ENCODE peak calls at places on chromosomes 11 and 22, in nine cellular contexts. One of them, this sample, is unnamed.

GRCh38 chr22:42376721-42377177 is 55.5 kb downstream of the NFAM1 start:
- DNase-seq in neuronal stem cell: peak
- DNase-seq in substantia nigra: no peak
- DNase-seq in HCT116: no peak
- DNase-seq in A549: no peak
- DNase-seq in CD8-positive, alpha-beta memory T cell: no peak
- DNase-seq in body of pancreas: peak
- DNase-seq in IMR-90: peak
- DNase-seq in lower lobe of right lung: peak
- DNase-seq in this sample: no peak

GRCh38 chr11:65558785-65559509 is 788 bp upstream of the LTBP3 start:
- DNase-seq in HCT116: no peak
- DNase-seq in A549: peak
- DNase-seq in substantia nigra: peak
- DNase-seq in body of pancreas: peak
- DNase-seq in CD8-positive, alpha-beta memory T cell: no peak
- DNase-seq in neuronal stem cell: no peak
- DNase-seq in lower lobe of right lung: peak
- DNase-seq in IMR-90: peak
- DNase-seq in this sample: no peak

GRCh38 chr11:104148074-104148473 is 15.9 kb downstream of the PDGFD start:
- DNase-seq in substantia nigra: no peak
- DNase-seq in CD8-positive, alpha-beta memory T cell: no peak
- DNase-seq in neuronal stem cell: no peak
- DNase-seq in lower lobe of right lung: no peak
- DNase-seq in body of pancreas: no peak
- DNase-seq in HCT116: no peak
- DNase-seq in A549: no peak
- DNase-seq in IMR-90: peak
- DNase-seq in this sample: no peak

GRCh38 chr11:70501933-70502540 is 103.7 kb downstream of the CTTN start:
- DNase-seq in IMR-90: no peak
- DNase-seq in neuronal stem cell: no peak
- DNase-seq in substantia nigra: no peak
- DNase-seq in HCT116: no peak
- DNase-seq in CD8-positive, alpha-beta memory T cell: no peak
- DNase-seq in A549: no peak
- DNase-seq in body of pancreas: no peak
- DNase-seq in lower lobe of right lung: peak
- DNase-seq in this sample: no peak

GRCh38 chr11:12573707-12574106 is 100.5 kb upstream of the TEAD1 start:
- DNase-seq in CD8-positive, alpha-beta memory T cell: no peak
- DNase-seq in neuronal stem cell: no peak
- DNase-seq in substantia nigra: no peak
- DNase-seq in lower lobe of right lung: no peak
- DNase-seq in body of pancreas: no peak
- DNase-seq in A549: no peak
- DNase-seq in HCT116: no peak
- DNase-seq in IMR-90: no peak
- DNase-seq in this sample: no peak

GRCh38 chr11:80831374-80831773 is 1390.5 kb upstream of the TENM4 start:
- DNase-seq in substantia nigra: no peak
- DNase-seq in A549: no peak
- DNase-seq in body of pancreas: no peak
- DNase-seq in neuronal stem cell: no peak
- DNase-seq in lower lobe of right lung: no peak
- DNase-seq in CD8-positive, alpha-beta memory T cell: no peak
- DNase-seq in IMR-90: no peak
- DNase-seq in HCT116: no peak
- DNase-seq in this sample: no peak

GRCh38 chr11:117678651-117679407 is 118.2 kb downstream of the DSCAML1 start:
- DNase-seq in CD8-positive, alpha-beta memory T cell: no peak
- DNase-seq in body of pancreas: no peak
- DNase-seq in lower lobe of right lung: no peak
- DNase-seq in substantia nigra: peak
- DNase-seq in IMR-90: no peak
- DNase-seq in neuronal stem cell: no peak
- DNase-seq in HCT116: no peak
- DNase-seq in A549: no peak
- DNase-seq in this sample: no peak

GRCh38 chr22:44362249-44363040 is 49.7 kb upstream of the SHISAL1 start:
- DNase-seq in HCT116: no peak
- DNase-seq in A549: no peak
- DNase-seq in IMR-90: peak
- DNase-seq in CD8-positive, alpha-beta memory T cell: no peak
- DNase-seq in body of pancreas: no peak
- DNase-seq in lower lobe of right lung: peak
- DNase-seq in neuronal stem cell: no peak
- DNase-seq in substantia nigra: no peak
- DNase-seq in this sample: no peak

GRCh38 chr11:61332823-61333637 is at the start of the genes DDB1 and TKFC:
- DNase-seq in HCT116: peak
- DNase-seq in lower lobe of right lung: peak
- DNase-seq in substantia nigra: peak
- DNase-seq in A549: peak
- DNase-seq in neuronal stem cell: peak
- DNase-seq in IMR-90: peak
- DNase-seq in CD8-positive, alpha-beta memory T cell: peak
- DNase-seq in body of pancreas: peak
- DNase-seq in this sample: peak

GRCh38 chr11:4085575-4085974 is 9.0 kb upstream of the RRM1 start:
- DNase-seq in substantia nigra: no peak
- DNase-seq in lower lobe of right lung: no peak
- DNase-seq in CD8-positive, alpha-beta memory T cell: no peak
- DNase-seq in A549: no peak
- DNase-seq in IMR-90: no peak
- DNase-seq in body of pancreas: no peak
- DNase-seq in HCT116: no peak
- DNase-seq in neuronal stem cell: no peak
- DNase-seq in this sample: no peak

GRCh38 chr11:118791961-118792578 is 1.1 kb upstream of the DDX6 start:
- DNase-seq in substantia nigra: no peak
- DNase-seq in A549: peak
- DNase-seq in HCT116: no peak
- DNase-seq in lower lobe of right lung: peak
- DNase-seq in body of pancreas: peak
- DNase-seq in neuronal stem cell: peak
- DNase-seq in CD8-positive, alpha-beta memory T cell: peak
- DNase-seq in IMR-90: no peak
- DNase-seq in this sample: no peak

GRCh38 chr11:61546663-61547062 is 34.2 kb downstream of the SYT7 start:
- DNase-seq in substantia nigra: no peak
- DNase-seq in CD8-positive, alpha-beta memory T cell: no peak
- DNase-seq in HCT116: no peak
- DNase-seq in neuronal stem cell: no peak
- DNase-seq in body of pancreas: no peak
- DNase-seq in IMR-90: no peak
- DNase-seq in lower lobe of right lung: no peak
- DNase-seq in A549: no peak
- DNase-seq in this sample: no peak

GRCh38 chr22:37254867-37255233 is 10.8 kb upstream of the RAC2 start:
- DNase-seq in HCT116: no peak
- DNase-seq in A549: no peak
- DNase-seq in neuronal stem cell: no peak
- DNase-seq in body of pancreas: no peak
- DNase-seq in CD8-positive, alpha-beta memory T cell: no peak
- DNase-seq in substantia nigra: no peak
- DNase-seq in lower lobe of right lung: no peak
- DNase-seq in IMR-90: peak
- DNase-seq in this sample: peak

GRCh38 chr11:131666006-131666405 is 295.6 kb downstream of the NTM start:
- DNase-seq in lower lobe of right lung: no peak
- DNase-seq in IMR-90: no peak
- DNase-seq in substantia nigra: no peak
- DNase-seq in A549: no peak
- DNase-seq in CD8-positive, alpha-beta memory T cell: no peak
- DNase-seq in body of pancreas: no peak
- DNase-seq in neuronal stem cell: no peak
- DNase-seq in HCT116: no peak
- DNase-seq in this sample: no peak

GRCh38 chr11:64123102-64123434 is 42.8 kb downstream of the MACROD1 start:
- DNase-seq in neuronal stem cell: no peak
- DNase-seq in A549: no peak
- DNase-seq in lower lobe of right lung: peak
- DNase-seq in CD8-positive, alpha-beta memory T cell: no peak
- DNase-seq in IMR-90: no peak
- DNase-seq in substantia nigra: no peak
- DNase-seq in body of pancreas: peak
- DNase-seq in HCT116: no peak
- DNase-seq in this sample: no peak

GRCh38 chr11:95695181-95695580 is 94.4 kb downstream of the FAM76B start:
- DNase-seq in neuronal stem cell: no peak
- DNase-seq in lower lobe of right lung: no peak
- DNase-seq in IMR-90: no peak
- DNase-seq in body of pancreas: no peak
- DNase-seq in A549: no peak
- DNase-seq in substantia nigra: no peak
- DNase-seq in HCT116: no peak
- DNase-seq in CD8-positive, alpha-beta memory T cell: no peak
- DNase-seq in this sample: no peak

GRCh38 chr22:19981961-19982920 is 34.4 kb downstream of the ARVCF start:
- DNase-seq in lower lobe of right lung: no peak
- DNase-seq in IMR-90: no peak
- DNase-seq in body of pancreas: no peak
- DNase-seq in neuronal stem cell: no peak
- DNase-seq in HCT116: no peak
- DNase-seq in A549: no peak
- DNase-seq in CD8-positive, alpha-beta memory T cell: no peak
- DNase-seq in substantia nigra: no peak
- DNase-seq in this sample: no peak
- H3K27ac ChIP-seq in lower lobe of right lung: no peak
- H3K27ac ChIP-seq in IMR-90: no peak
- H3K27ac ChIP-seq in body of pancreas: no peak
- H3K27ac ChIP-seq in neuronal stem cell: no peak
- H3K27ac ChIP-seq in HCT116: no peak
- H3K27ac ChIP-seq in A549: no peak
- H3K27ac ChIP-seq in CD8-positive, alpha-beta memory T cell: no peak
- H3K27ac ChIP-seq in substantia nigra: no peak
- H3K27ac ChIP-seq in this sample: no peak

GRCh38 chr11:19445771-19446170 is 205.0 kb upstream of the E2F8 start:
- DNase-seq in substantia nigra: no peak
- DNase-seq in CD8-positive, alpha-beta memory T cell: no peak
- DNase-seq in IMR-90: no peak
- DNase-seq in neuronal stem cell: no peak
- DNase-seq in body of pancreas: no peak
- DNase-seq in lower lobe of right lung: no peak
- DNase-seq in A549: no peak
- DNase-seq in HCT116: no peak
- DNase-seq in this sample: no peak

GRCh38 chr11:19441752-19442553 is 201.2 kb upstream of the E2F8 start:
- DNase-seq in substantia nigra: no peak
- DNase-seq in body of pancreas: peak
- DNase-seq in IMR-90: peak
- DNase-seq in HCT116: peak
- DNase-seq in neuronal stem cell: no peak
- DNase-seq in CD8-positive, alpha-beta memory T cell: no peak
- DNase-seq in lower lobe of right lung: no peak
- DNase-seq in A549: peak
- DNase-seq in this sample: peak

GRCh38 chr11:19444231-19444630 is 203.5 kb upstream of the E2F8 start:
- DNase-seq in IMR-90: peak
- DNase-seq in substantia nigra: no peak
- DNase-seq in HCT116: no peak
- DNase-seq in A549: no peak
- DNase-seq in CD8-positive, alpha-beta memory T cell: no peak
- DNase-seq in lower lobe of right lung: no peak
- DNase-seq in neuronal stem cell: no peak
- DNase-seq in body of pancreas: no peak
- DNase-seq in this sample: no peak

GRCh38 chr11:19441288-19441687 is 200.5 kb upstream of the E2F8 start:
- DNase-seq in A549: no peak
- DNase-seq in lower lobe of right lung: no peak
- DNase-seq in IMR-90: no peak
- DNase-seq in body of pancreas: no peak
- DNase-seq in HCT116: no peak
- DNase-seq in substantia nigra: no peak
- DNase-seq in CD8-positive, alpha-beta memory T cell: no peak
- DNase-seq in neuronal stem cell: no peak
- DNase-seq in this sample: no peak

GRCh38 chr11:19442554-19442910 is 201.8 kb upstream of the E2F8 start:
- DNase-seq in body of pancreas: no peak
- DNase-seq in neuronal stem cell: no peak
- DNase-seq in IMR-90: no peak
- DNase-seq in CD8-positive, alpha-beta memory T cell: no peak
- DNase-seq in substantia nigra: no peak
- DNase-seq in HCT116: no peak
- DNase-seq in A549: no peak
- DNase-seq in lower lobe of right lung: no peak
- DNase-seq in this sample: no peak
- H3K27ac ChIP-seq in body of pancreas: no peak
- H3K27ac ChIP-seq in neuronal stem cell: no peak
- H3K27ac ChIP-seq in IMR-90: no peak
- H3K27ac ChIP-seq in CD8-positive, alpha-beta memory T cell: no peak
- H3K27ac ChIP-seq in substantia nigra: no peak
- H3K27ac ChIP-seq in HCT116: no peak
- H3K27ac ChIP-seq in A549: peak
- H3K27ac ChIP-seq in lower lobe of right lung: no peak
- H3K27ac ChIP-seq in this sample: no peak

GRCh38 chr22:23817146-23817545 is 21.7 kb downstream of the DERL3 start:
- DNase-seq in CD8-positive, alpha-beta memory T cell: no peak
- DNase-seq in lower lobe of right lung: peak
- DNase-seq in A549: no peak
- DNase-seq in HCT116: no peak
- DNase-seq in body of pancreas: no peak
- DNase-seq in neuronal stem cell: no peak
- DNase-seq in IMR-90: no peak
- DNase-seq in substantia nigra: no peak
- DNase-seq in this sample: no peak
- H3K27ac ChIP-seq in CD8-positive, alpha-beta memory T cell: no peak
- H3K27ac ChIP-seq in lower lobe of right lung: no peak
- H3K27ac ChIP-seq in A549: no peak
- H3K27ac ChIP-seq in HCT116: no peak
- H3K27ac ChIP-seq in body of pancreas: no peak
- H3K27ac ChIP-seq in neuronal stem cell: no peak
- H3K27ac ChIP-seq in IMR-90: no peak
- H3K27ac ChIP-seq in substantia nigra: no peak
- H3K27ac ChIP-seq in this sample: no peak

DNA sequence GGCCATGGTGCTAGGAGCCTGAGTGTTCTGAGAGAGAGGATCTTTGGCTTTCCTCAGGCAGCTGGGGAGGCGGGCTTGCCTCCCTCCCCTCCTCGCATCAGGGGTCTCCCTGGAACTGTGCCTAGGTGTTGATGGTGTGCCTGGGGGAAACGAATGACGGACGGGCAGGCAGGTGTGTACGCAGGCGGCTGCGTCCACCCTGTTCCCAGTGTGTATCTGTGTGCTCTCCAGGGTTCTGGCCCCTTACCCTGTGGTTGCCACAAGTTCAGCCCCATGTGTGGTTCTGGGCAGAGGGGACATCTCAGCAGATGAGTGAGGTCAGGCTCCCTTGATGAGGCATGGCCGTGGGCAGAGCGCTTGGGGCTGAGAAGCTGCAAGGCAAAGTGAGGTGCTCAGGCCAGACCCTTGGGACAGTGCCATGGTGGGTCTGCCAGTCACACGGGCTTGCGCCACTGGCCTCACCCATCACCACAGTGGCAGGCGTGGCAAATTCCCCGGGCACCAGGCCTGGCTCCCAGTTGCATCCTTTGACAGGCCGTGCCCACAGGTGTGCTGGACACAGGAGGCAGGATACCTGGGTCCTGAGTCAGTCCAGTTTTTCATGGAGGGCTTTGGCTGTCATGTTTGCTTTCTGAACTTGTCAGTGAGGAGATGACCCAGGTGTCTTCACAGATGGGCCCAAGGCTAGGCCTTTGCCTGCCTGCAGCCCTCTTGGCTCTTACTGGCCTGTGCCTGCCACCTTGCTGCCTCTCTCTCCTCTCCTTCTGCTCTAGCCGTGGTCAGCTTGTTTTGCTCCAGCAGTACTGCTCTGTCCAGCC is 27.3 kb downstream of the GNAZ start:
- DNase-seq in IMR-90: no peak
- DNase-seq in substantia nigra: no peak
- DNase-seq in HCT116: no peak
- DNase-seq in neuronal stem cell: no peak
- DNase-seq in CD8-positive, alpha-beta memory T cell: no peak
- DNase-seq in A549: no peak
- DNase-seq in body of pancreas: no peak
- DNase-seq in lower lobe of right lung: no peak
- DNase-seq in this sample: no peak
- H3K27ac ChIP-seq in IMR-90: no peak
- H3K27ac ChIP-seq in substantia nigra: peak
- H3K27ac ChIP-seq in HCT116: no peak
- H3K27ac ChIP-seq in neuronal stem cell: no peak
- H3K27ac ChIP-seq in CD8-positive, alpha-beta memory T cell: no peak
- H3K27ac ChIP-seq in A549: no peak
- H3K27ac ChIP-seq in body of pancreas: peak
- H3K27ac ChIP-seq in lower lobe of right lung: no peak
- H3K27ac ChIP-seq in this sample: no peak

This sample was measured in epithelial cell of prostate.